ENCODE peak calls at places on chromosomes 6 and 20, in ten cellular contexts. S, O, A, E, H, I, G, W, P and Q are unnamed samples.

GRCh38 chr20:64244870-64245603 is 10.5 kb upstream of the PCMTD2 start:
- DNase-seq in S (no peak), O (no peak), A (no peak), E (no peak), H (no peak), I (no peak), G (no peak), W (no peak), P (peak), Q (no peak)

GRCh38 chr6:39312912-39313525 is 1.2 kb downstream of the KCNK17 start:
- DNase-seq in S (no peak), O (no peak), A (no peak), E (no peak), H (no peak), I (no peak), G (no peak), W (no peak), P (no peak), Q (no peak)

GRCh38 chr6:56802570-56802969 is 152.3 kb upstream of the BEND6 start:
- DNase-seq in S (no peak), O (no peak), A (no peak), E (no peak), H (peak), I (no peak), G (peak), W (no peak), P (no peak), Q (no peak)

GRCh38 chr6:134619077-134619476 is 301.2 kb upstream of the SGK1 start:
- DNase-seq in S (no peak), O (no peak), A (no peak), E (no peak), H (no peak), I (no peak), G (no peak), W (no peak), P (no peak), Q (no peak)

GRCh38 chr6:130307752-130308361 is 58.0 kb upstream of the TMEM200A start:
- DNase-seq in S (no peak), O (peak), A (no peak), E (no peak), H (peak), I (no peak), G (no peak), W (no peak), P (no peak), Q (no peak)

GRCh38 chr6:151482290-151482689 is 11.5 kb upstream of the CCDC170 start:
- DNase-seq in S (no peak), O (peak), A (no peak), E (peak), H (peak), I (no peak), G (no peak), W (peak), P (no peak), Q (peak)

GRCh38 chr6:162442675-162443074 is 284.9 kb downstream of the PRKN start:
- DNase-seq in S (no peak), O (no peak), A (no peak), E (no peak), H (no peak), I (no peak), G (peak), W (no peak), P (no peak), Q (no peak)

GRCh38 chr6:1347187-1347560 is 35.3 kb downstream of the FOXQ1 start:
- DNase-seq in S (no peak), O (no peak), A (no peak), E (no peak), H (no peak), I (no peak), G (no peak), W (no peak), P (no peak), Q (no peak)

GRCh38 chr6:27007020-27007419 is 240.5 kb upstream of the PRSS16 start:
- DNase-seq in S (no peak), O (no peak), A (no peak), E (no peak), H (no peak), I (no peak), G (no peak), W (no peak), P (no peak), Q (no peak)

GRCh38 chr6:20153194-20153593 is 59.1 kb downstream of the MBOAT1 start:
- DNase-seq in S (no peak), O (no peak), A (no peak), E (no peak), H (no peak), I (no peak), G (no peak), W (no peak), P (no peak), Q (no peak)

GRCh38 chr6:10073326-10073725 is 341.5 kb downstream of the TFAP2A start:
- DNase-seq in S (no peak), O (no peak), A (no peak), E (no peak), H (no peak), I (no peak), G (no peak), W (no peak), P (no peak), Q (no peak)

GRCh38 chr6:76230711-76231110 is 158.2 kb upstream of the IMPG1 start:
- DNase-seq in S (no peak), O (no peak), A (no peak), E (no peak), H (no peak), I (no peak), G (peak), W (no peak), P (no peak), Q (no peak)

GRCh38 chr6:38149526-38149925 is 330.0 kb downstream of the ZFAND3 start:
- DNase-seq in S (no peak), O (no peak), A (no peak), E (no peak), H (peak), I (no peak), G (no peak), W (no peak), P (no peak), Q (no peak)

GRCh38 chr6:56849876-56850275 is 105.0 kb upstream of the BEND6 start:
- DNase-seq in S (no peak), O (peak), A (no peak), E (no peak), H (peak), I (no peak), G (no peak), W (no peak), P (no peak), Q (no peak)

GRCh38 chr20:57514273-57514751 is 10.6 kb downstream of the CTCFL start:
- DNase-seq in S (no peak), O (peak), A (peak), E (peak), H (peak), I (no peak), G (peak), W (no peak), P (peak), Q (peak)

GRCh38 chr6:1596088-1596852 is 13.4 kb upstream of the FOXC1 start:
- DNase-seq in S (peak), O (peak), A (peak), E (peak), H (peak), I (peak), G (peak), W (no peak), P (peak), Q (peak)

GRCh38 chr20:59064214-59064722 is 21.7 kb upstream of the PRELID3B start:
- DNase-seq in S (no peak), O (no peak), A (no peak), E (no peak), H (no peak), I (no peak), G (peak), W (no peak), P (no peak), Q (no peak)

GRCh38 chr20:25991756-25992130 is 295.1 kb upstream of the ZNF337 start:
- DNase-seq in S (no peak), O (no peak), A (no peak), E (no peak), H (no peak), I (no peak), G (no peak), W (no peak), P (no peak), Q (no peak)

GRCh38 chr6:88031550-88031949 is 16.1 kb upstream of the SPACA1 start:
- DNase-seq in S (no peak), O (no peak), A (no peak), E (no peak), H (no peak), I (no peak), G (no peak), W (no peak), P (no peak), Q (no peak)

GRCh38 chr6:79463721-79464120 is 73.5 kb downstream of the LCA5 start:
- DNase-seq in S (no peak), O (no peak), A (peak), E (no peak), H (no peak), I (no peak), G (no peak), W (no peak), P (no peak), Q (no peak)

GRCh38 chr20:9359561-9360308 is 154.7 kb upstream of the LAMP5 start:
- DNase-seq in S (no peak), O (peak), A (peak), E (no peak), H (peak), I (no peak), G (no peak), W (no peak), P (no peak), Q (no peak)

GRCh38 chr20:22729616-22730236 is 145.4 kb upstream of the FOXA2 start:
- DNase-seq in S (no peak), O (no peak), A (no peak), E (no peak), H (no peak), I (no peak), G (no peak), W (no peak), P (no peak), Q (no peak)

GRCh38 chr6:41208439-41209106 is 7.6 kb upstream of the TREML2 start:
- DNase-seq in S (no peak), O (no peak), A (no peak), E (no peak), H (no peak), I (no peak), G (no peak), W (no peak), P (no peak), Q (no peak)

GRCh38 chr6:69338431-69339162 is 458.2 kb downstream of the LMBRD1 start:
- DNase-seq in S (no peak), O (no peak), A (no peak), E (no peak), H (no peak), I (no peak), G (no peak), W (no peak), P (no peak), Q (no peak)

GRCh38 chr6:35343092-35343834 is 905 bp downstream of the PPARD start:
- DNase-seq in S (no peak), O (peak), A (no peak), E (no peak), H (peak), I (no peak), G (no peak), W (peak), P (no peak), Q (peak)

GRCh38 chr6:149834513-149835481 is 29.4 kb downstream of the LRP11 start:
- DNase-seq in S (peak), O (peak), A (peak), E (peak), H (peak), I (peak), G (peak), W (no peak), P (peak), Q (peak)